ENCODE peak calls at places on chromosome 15, in four cellular contexts. One of them, this sample, is unnamed.
A peak's percentile ranks its signal among the peaks of the same experiment; 100 is the strongest.

GRCh38 chr15:95626501-95627361 is 703.8 kb upstream of the NR2F2 start:
- DNase-seq in A549: no peak
- DNase-seq in IMR-90: peak; percentile 20
- DNase-seq in K562: peak; percentile 9
- DNase-seq in this sample: no peak

GRCh38 chr15:38660726-38661125 is 96.1 kb upstream of the RASGRP1 start:
- DNase-seq in A549: no peak
- DNase-seq in IMR-90: no peak
- DNase-seq in K562: no peak
- DNase-seq in this sample: no peak

GRCh38 chr15:69319384-69320375 is 21.0 kb downstream of the PAQR5 start:
- DNase-seq in A549: no peak
- DNase-seq in IMR-90: no peak
- DNase-seq in K562: no peak
- DNase-seq in this sample: no peak

GRCh38 chr15:93467327-93467726 is 378.3 kb upstream of the RGMA start:
- DNase-seq in A549: no peak
- DNase-seq in IMR-90: no peak
- DNase-seq in K562: no peak
- DNase-seq in this sample: no peak

GRCh38 chr15:69414702-69415161 is 583 bp downstream of the KIF23 start:
- DNase-seq in A549: peak; percentile 83
- DNase-seq in IMR-90: peak; percentile 89
- DNase-seq in K562: peak; percentile 62
- DNase-seq in this sample: peak; percentile 74

GRCh38 chr15:99057697-99058420 is 47.0 kb upstream of the SYNM start:
- DNase-seq in A549: no peak
- DNase-seq in IMR-90: no peak
- DNase-seq in K562: no peak
- DNase-seq in this sample: no peak

GRCh38 chr15:77624868-77625267 is 7.8 kb downstream of the LINGO1 start:
- DNase-seq in A549: no peak
- DNase-seq in IMR-90: no peak
- DNase-seq in K562: peak; percentile 56
- DNase-seq in this sample: no peak

GRCh38 chr15:29913528-29914135 is 91.4 kb upstream of the TJP1 start:
- DNase-seq in A549: no peak
- DNase-seq in IMR-90: peak; percentile 77
- DNase-seq in K562: no peak
- DNase-seq in this sample: no peak

GRCh38 chr15:80251505-80252280 is at the start of gene CTXND1:
- DNase-seq in A549: no peak
- DNase-seq in IMR-90: no peak
- DNase-seq in K562: no peak
- DNase-seq in this sample: no peak

GRCh38 chr15:88615303-88616107 is 5.6 kb upstream of the AEN start:
- DNase-seq in A549: no peak
- DNase-seq in IMR-90: no peak
- DNase-seq in K562: no peak
- DNase-seq in this sample: peak; percentile 67

GRCh38 chr15:53535886-53536285 is 223.6 kb downstream of the WDR72 start:
- DNase-seq in A549: no peak
- DNase-seq in IMR-90: no peak
- DNase-seq in K562: no peak
- DNase-seq in this sample: no peak

GRCh38 chr15:85974348-85974705 is 105.3 kb upstream of the AGBL1 start:
- DNase-seq in A549: no peak
- DNase-seq in IMR-90: no peak
- DNase-seq in K562: no peak
- DNase-seq in this sample: no peak

GRCh38 chr15:86337071-86337470 is 257.4 kb downstream of the AGBL1 start:
- DNase-seq in A549: no peak
- DNase-seq in IMR-90: no peak
- DNase-seq in K562: no peak
- DNase-seq in this sample: no peak

GRCh38 chr15:23073890-23074631 is 34.7 kb upstream of the TUBGCP5 start:
- DNase-seq in A549: no peak
- DNase-seq in IMR-90: no peak
- DNase-seq in K562: no peak
- DNase-seq in this sample: no peak

GRCh38 chr15:70435369-70435768 is 328.0 kb downstream of the UACA start:
- DNase-seq in A549: no peak
- DNase-seq in IMR-90: no peak
- DNase-seq in K562: no peak
- DNase-seq in this sample: no peak

DNA sequence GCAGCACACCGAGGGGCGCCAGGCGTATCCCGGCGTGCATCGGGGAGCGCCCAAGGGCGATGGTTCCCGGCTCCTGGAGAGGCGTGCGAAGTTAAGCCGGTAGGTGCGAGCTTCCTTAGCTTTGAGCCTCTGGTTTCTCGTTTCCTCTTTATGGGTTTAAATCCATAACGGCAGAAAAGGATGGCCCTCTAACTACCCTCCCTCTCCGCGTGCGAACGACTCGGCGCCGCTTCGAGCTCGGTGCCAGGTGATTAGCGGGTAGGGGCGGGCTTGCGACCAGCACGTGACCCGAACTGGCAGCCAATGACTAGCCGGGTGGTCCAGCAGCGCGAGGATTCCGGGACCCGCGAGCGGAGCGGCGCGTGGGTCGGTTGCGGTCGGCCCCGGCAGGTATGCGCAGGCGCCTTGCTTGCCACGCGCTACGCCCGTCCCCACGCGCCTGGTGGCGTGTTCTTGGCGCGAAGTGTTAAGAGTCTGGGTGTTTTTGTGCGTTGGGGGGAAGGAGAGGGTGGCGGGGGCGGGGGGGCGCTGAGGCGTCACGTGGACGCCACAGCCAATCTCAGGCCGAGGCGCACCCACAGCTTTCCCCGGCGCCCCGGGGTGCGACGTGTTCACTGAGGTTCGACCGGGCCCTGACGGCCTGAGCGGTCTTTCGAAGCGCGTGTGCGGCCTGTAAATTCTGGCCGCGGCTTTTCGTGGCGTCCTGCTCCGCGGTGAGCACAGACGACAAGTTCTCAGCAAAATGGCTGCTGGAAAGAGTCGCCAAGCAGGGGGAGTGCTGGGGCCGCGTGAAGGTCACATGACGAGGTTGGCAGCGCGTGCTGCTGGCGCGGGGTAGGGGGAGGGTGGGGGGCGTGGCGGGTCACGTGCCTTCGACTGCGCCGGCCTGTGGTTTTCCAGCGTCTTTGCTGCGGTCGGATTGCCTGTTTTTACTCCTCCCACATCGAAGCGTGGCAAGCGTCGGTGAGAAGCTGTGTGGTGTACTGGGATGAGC is 38.7 kb upstream of the MGA start:
- DNase-seq in A549: peak; percentile 93
- DNase-seq in IMR-90: peak; percentile 77
- DNase-seq in K562: no peak
- DNase-seq in this sample: peak; percentile 78
- TF ChIP-seq POLR2A in A549: peak; percentile 44
- TF ChIP-seq POLR2A in IMR-90: no peak
- TF ChIP-seq POLR2A in K562: no peak
- TF ChIP-seq POLR2A in this sample: peak; percentile 60

DNA sequence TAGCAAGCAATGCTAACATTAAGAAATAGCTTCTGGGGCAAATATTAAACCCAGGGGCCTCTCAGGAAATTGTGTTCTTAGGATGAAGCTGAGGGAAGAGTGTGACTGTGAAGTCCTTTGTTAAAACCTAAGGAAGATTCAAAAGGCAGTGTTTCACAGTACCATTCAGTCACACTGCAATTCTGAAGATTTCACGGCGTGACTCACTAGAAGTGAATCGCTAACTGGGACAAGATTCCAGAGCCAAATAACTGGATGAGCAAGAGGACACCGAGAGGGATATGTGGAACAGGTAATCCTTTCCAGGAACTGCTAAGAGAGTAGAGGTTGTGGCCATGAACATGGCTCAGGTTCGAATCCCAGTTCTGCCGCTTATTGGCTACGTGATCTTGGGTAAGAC is 61.8 kb upstream of the SMAD3 start:
- DNase-seq in A549: peak; percentile 39
- DNase-seq in IMR-90: peak; percentile 53
- DNase-seq in K562: no peak
- DNase-seq in this sample: no peak
- TF ChIP-seq MAZ in A549: no peak
- TF ChIP-seq MAZ in IMR-90: no peak
- TF ChIP-seq MAZ in K562: no peak
- TF ChIP-seq MAZ in this sample: no peak

GRCh38 chr15:43185161-43186002 is at the start of gene CCNDBP1:
- DNase-seq in A549: peak; percentile 93
- DNase-seq in IMR-90: peak; percentile 61
- DNase-seq in K562: peak; percentile 99
- DNase-seq in this sample: peak; percentile 88
- TF ChIP-seq POLR2A in A549: peak; percentile 77
- TF ChIP-seq POLR2A in IMR-90: no peak
- TF ChIP-seq POLR2A in K562: peak; percentile 89
- TF ChIP-seq POLR2A in this sample: peak; percentile 92

DNA sequence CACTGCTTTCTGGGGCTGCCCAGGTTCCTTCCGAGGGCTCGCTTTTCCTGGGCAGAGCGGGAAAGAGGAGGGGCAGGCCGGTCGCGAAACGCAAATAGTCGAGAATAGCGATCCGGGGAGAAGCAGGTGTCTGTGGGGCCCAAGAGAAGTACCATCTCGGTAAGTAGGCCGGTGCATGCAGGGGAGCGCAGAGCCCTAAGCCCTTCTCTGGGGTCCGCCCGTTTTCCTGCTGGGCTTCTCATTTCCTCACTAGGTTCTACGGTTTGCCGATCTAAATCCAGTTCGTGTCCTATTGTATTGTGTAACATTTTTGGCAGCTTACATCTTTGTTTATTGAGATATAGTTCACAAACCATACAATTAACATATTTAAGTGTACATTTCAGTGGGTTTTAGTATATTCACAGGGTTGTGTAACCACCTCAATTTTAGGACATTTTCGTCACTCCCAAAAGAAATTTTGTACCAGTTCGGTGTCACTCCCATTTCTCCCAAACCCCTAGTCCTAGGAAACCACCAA is 6.9 kb upstream of the TRIM69 start:
- DNase-seq in A549: no peak
- DNase-seq in IMR-90: peak; percentile 18
- DNase-seq in K562: no peak
- DNase-seq in this sample: no peak
- TF ChIP-seq MAZ in A549: no peak
- TF ChIP-seq MAZ in IMR-90: no peak
- TF ChIP-seq MAZ in K562: no peak
- TF ChIP-seq MAZ in this sample: peak; percentile 12

GRCh38 chr15:101497484-101498034 is 8.1 kb upstream of the PCSK6 start:
- DNase-seq in A549: no peak
- DNase-seq in IMR-90: no peak
- DNase-seq in K562: no peak
- DNase-seq in this sample: peak; percentile 77
- TF ChIP-seq POLR2A in A549: no peak
- TF ChIP-seq POLR2A in IMR-90: no peak
- TF ChIP-seq POLR2A in K562: no peak
- TF ChIP-seq POLR2A in this sample: peak; percentile 43